ENCODE peak calls at places on chromosomes 4 and X, in four cellular contexts. V is foreskin fibroblast, W is right atrium auricular region, X is prostate gland. D is an unnamed sample.

GRCh38 chrX:86192827-86193226 is 44.6 kb downstream of the DACH2 start:
- DNase-seq in V (no peak), W (no peak), X (no peak), D (no peak)

GRCh38 chrX:16113978-16114554 is 9.3 kb upstream of the GRPR start:
- DNase-seq in V (no peak), W (no peak), X (no peak), D (no peak)

GRCh38 chrX:123976671-123977316 is 15.3 kb downstream of the STAG2 start:
- DNase-seq in V (no peak), W (no peak), X (no peak), D (no peak)

GRCh38 chr4:157048248-157048647 is 27.7 kb upstream of the GLRB start:
- DNase-seq in V (peak), W (peak), X (no peak), D (no peak)

GRCh38 chr4:185110375-185110823 is 32.7 kb upstream of the SLC25A4 start:
- DNase-seq in V (no peak), W (no peak), X (peak), D (no peak)

GRCh38 chr4:90476586-90476985 is 349.4 kb downstream of the CCSER1 start:
- DNase-seq in V (no peak), W (no peak), X (no peak), D (no peak)

GRCh38 chr4:165972747-165973146 is 99.7 kb downstream of the TLL1 start:
- DNase-seq in V (no peak), W (no peak), X (no peak), D (no peak)

GRCh38 chr4:167021545-167022155 is 212.6 kb downstream of the SPOCK3 start:
- DNase-seq in V (peak), W (peak), X (peak), D (peak)

GRCh38 chr4:15893967-15894366 is 44.6 kb downstream of the FGFBP1 start:
- DNase-seq in V (peak), W (no peak), X (no peak), D (no peak)

GRCh38 chr4:109701566-109702399 is 1.5 kb downstream of the CASP6 start:
- DNase-seq in V (no peak), W (no peak), X (no peak), D (peak)

GRCh38 chr4:174657472-174657871 is 135.2 kb upstream of the HPGD start:
- DNase-seq in V (no peak), W (no peak), X (no peak), D (no peak)

GRCh38 chrX:153649178-153649914 is 2.3 kb downstream of the DUSP9 start:
- DNase-seq in V (no peak), W (no peak), X (no peak), D (no peak)

GRCh38 chr4:2337896-2338295 is 76.0 kb upstream of the MXD4 start:
- DNase-seq in V (no peak), W (peak), X (no peak), D (peak)

GRCh38 chr4:184955116-184955515 is 63.2 kb upstream of the HELT start:
- DNase-seq in V (no peak), W (no peak), X (no peak), D (no peak)

GRCh38 chr4:108743021-108743420 is 19.8 kb downstream of the ETNPPL start:
- DNase-seq in V (no peak), W (no peak), X (no peak), D (no peak)

GRCh38 chr4:86357608-86358007 is 2.2 kb downstream of the MAPK10 start:
- DNase-seq in V (no peak), W (no peak), X (no peak), D (no peak)

GRCh38 chrX:12971282-12972003 is 3.5 kb upstream of the TMSB4X start:
- DNase-seq in V (no peak), W (peak), X (no peak), D (no peak)

GRCh38 chr4:63869370-63869769 is 539.9 kb downstream of the TECRL start:
- DNase-seq in V (no peak), W (no peak), X (no peak), D (no peak)

GRCh38 chr4:186074189-186074588 is 5.2 kb downstream of the TLR3 start:
- DNase-seq in V (no peak), W (no peak), X (no peak), D (no peak)

GRCh38 chr4:140754918-140755810 is 1.0 kb downstream of the TBC1D9 start:
- DNase-seq in V (no peak), W (no peak), X (no peak), D (no peak)

GRCh38 chr4:165612936-165613335 is 234.1 kb downstream of the CPE start:
- DNase-seq in V (no peak), W (no peak), X (no peak), D (no peak)

GRCh38 chr4:15656038-15656470 is 897 bp upstream of the FBXL5 start:
- DNase-seq in V (peak), W (no peak), X (no peak), D (no peak)

GRCh38 chr4:83490876-83491450 is 6.1 kb upstream of the ABRAXAS1 start:
- DNase-seq in V (no peak), W (no peak), X (no peak), D (no peak)

GRCh38 chr4:7323872-7324650 is 110.7 kb downstream of the PSAPL1 start:
- DNase-seq in V (no peak), W (no peak), X (no peak), D (no peak)

GRCh38 chrX:109751698-109752097 is 18.6 kb upstream of the ACSL4 start:
- DNase-seq in V (no peak), W (no peak), X (no peak), D (no peak)

GRCh38 chrX:109475174-109475891 is 6.6 kb downstream of the GUCY2F start:
- DNase-seq in V (peak), W (peak), X (peak), D (peak)

GRCh38 chrX:141903400-141904155 is at the start of gene MAGEC1:
- DNase-seq in V (no peak), W (no peak), X (no peak), D (no peak)

GRCh38 chr4:101211146-101211553 is 136.2 kb downstream of the PPP3CA start:
- DNase-seq in V (no peak), W (no peak), X (no peak), D (no peak)

GRCh38 chr4:137861682-137862081 is 329.4 kb upstream of the PCDH18 start:
- DNase-seq in V (peak), W (no peak), X (no peak), D (no peak)

GRCh38 chr4:84878090-84878489 is 88.4 kb downstream of the WDFY3 start:
- DNase-seq in V (peak), W (no peak), X (no peak), D (no peak)

GRCh38 chr4:158065603-158066002 is 107.2 kb downstream of the GASK1B start:
- DNase-seq in V (no peak), W (no peak), X (no peak), D (no peak)

GRCh38 chrX:1537031-1537715 is at the start of gene P2RY8:
- DNase-seq in V (peak), W (peak), X (no peak), D (no peak)
- TF ChIP-seq CTCF in V (no peak), W (no peak), X (no peak), D (no peak)

DNA sequence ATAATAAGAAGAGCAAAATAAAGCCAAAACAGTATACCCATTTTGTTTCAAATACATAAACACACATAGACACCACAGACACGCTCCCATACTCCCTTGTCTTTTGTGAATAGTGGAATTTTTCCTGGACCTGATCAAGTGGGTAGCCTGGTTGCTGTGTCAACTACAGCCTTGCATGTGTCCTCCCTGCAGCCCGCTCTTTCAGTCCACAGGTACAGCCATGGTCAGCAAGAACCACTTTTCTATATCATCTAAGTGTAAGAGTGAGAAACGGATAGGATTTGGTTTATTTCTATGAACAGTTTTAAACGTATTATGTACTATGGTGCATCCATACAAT is 9.8 kb downstream of the PWWP3B start:
- DNase-seq in V (no peak), W (no peak), X (no peak), D (no peak)
- TF ChIP-seq CTCF in V (no peak), W (no peak), X (no peak), D (no peak)

GRCh38 chr4:92163348-92163747 is 140.4 kb upstream of the GRID2 start:
- DNase-seq in V (no peak), W (no peak), X (no peak), D (no peak)
- TF ChIP-seq CTCF in V (no peak), W (no peak), X (no peak), D (no peak)

DNA sequence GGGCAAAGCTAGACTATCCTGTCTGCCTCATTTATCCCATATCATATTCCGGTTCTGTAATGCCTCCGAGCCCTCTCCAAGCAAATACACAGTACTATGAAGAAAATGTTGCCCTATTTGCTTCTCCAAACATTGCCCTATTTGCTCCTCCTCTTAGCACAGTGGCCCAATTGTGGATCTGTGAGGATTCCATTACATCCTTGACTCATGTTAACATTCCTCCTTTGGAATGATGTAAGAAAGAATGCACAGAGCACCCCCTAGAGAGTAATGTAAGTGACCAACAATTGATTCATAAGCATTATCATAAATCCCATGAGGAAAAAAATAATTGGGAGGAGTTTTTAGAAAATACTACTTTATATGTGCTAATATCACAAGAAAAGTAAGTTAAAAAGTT is 11.3 kb upstream of the BTC start:
- DNase-seq in V (peak), W (no peak), X (no peak), D (no peak)
- TF ChIP-seq CTCF in V (no peak), W (no peak), X (no peak), D (no peak)

DNA sequence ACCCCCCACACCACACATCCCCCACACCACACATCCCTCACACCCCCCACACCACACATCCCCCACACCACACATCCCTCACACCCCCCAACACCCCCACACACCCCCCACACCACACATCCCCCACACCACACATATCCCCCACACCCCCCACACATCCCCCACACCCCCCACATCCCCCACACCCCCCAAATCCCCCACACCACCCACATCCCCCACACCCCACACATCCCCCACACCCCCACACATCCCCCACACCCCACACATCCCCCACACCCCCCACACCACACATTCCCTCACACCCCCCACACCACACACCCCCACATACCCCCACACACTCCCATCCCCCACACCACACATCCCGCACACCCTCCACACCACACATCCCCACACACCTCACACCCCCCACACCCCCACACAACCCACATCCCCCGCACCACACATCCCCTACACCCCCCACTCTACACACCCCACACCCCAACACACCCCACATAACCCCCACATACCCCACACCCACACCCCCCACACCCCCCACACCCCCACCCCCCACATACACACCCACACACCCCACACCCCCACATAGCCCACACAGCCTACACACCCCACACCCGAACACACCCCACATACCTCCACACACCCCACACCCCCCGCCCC is 172.9 kb downstream of the DCLK2 start:
- DNase-seq in V (no peak), W (no peak), X (no peak), D (no peak)
- TF ChIP-seq CTCF in V (no peak), W (no peak), X (no peak), D (no peak)

DNA sequence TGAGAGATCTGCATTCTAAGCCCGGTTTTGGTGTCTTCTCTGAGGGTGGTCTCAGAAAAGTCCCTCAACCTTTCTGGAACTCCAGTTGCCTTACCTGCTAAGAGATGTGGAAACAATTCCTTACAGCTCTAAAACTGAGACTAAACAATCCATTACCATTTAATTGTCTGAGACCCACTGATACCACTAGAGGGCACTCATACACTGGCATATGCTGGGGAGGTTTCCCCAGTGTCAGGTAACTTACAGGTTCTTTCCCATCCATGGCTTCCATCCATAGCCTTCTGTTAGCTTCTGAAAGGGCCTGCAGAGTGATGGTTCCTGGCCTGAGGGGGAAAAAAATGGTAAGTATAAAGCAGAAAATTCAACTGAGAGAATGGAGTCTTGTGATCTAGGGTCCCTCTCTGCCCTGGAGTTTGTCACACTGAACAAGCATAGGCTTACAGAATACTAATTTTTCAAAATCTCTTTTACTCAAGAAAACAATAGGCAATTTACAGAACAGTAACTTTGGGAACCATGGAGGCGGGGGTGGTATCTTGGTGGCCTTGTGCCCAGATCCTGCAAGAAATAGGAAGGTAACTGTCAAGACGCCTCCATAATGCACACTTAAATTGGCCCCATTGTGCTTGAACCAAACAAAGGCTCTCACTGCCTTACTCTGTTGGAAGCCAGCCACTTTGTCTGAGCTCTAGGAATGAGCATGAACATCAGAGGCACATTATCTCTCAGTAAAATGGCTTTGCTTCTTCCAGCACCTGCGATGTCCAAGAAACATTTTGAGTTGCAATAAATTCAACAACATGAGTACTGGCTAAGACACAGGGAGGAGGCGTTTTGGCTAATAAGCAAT is 236.1 kb downstream of the OPHN1 start:
- DNase-seq in V (no peak), W (no peak), X (peak), D (peak)
- TF ChIP-seq CTCF in V (peak), W (peak), X (peak), D (peak)

DNA sequence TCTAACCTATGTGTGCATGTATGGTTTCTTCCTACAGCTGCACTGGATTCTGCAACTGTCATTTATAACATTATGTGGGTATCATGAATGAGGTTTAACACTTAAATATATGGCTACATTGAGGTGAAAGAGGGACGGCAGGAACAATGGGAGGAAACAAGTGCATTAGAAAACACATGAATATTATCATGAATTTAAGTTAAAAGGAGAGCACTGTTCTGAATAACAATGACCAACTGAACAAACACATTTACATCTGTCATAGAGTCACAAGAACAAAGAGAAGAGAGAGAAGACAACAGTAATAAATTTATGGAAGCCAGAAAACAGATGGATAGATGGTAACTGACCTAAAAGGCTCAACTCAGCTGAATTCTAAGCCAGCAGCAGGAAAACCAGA is 527.1 kb upstream of the DIPK2B start:
- DNase-seq in V (no peak), W (no peak), X (no peak), D (no peak)
- TF ChIP-seq CTCF in V (no peak), W (no peak), X (no peak), D (no peak)

DNA sequence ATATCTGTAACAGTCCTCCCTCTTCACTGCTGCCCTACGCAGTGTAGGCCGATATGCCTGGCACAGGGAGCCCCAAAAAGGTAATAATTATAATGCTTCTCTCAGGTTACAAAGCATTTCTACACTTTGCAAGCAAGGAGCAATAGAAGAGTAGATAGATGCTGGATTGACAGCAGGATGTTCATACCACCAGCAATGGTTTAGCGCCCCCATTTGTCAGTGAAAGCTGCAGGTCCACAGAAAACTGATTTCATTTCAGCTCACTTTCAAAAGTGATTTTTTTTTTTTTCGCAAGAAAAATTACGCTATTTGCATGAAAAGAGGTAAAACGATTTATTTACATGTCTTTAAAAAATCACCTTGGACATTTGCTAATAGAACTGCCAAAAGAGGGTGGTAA is 34.5 kb downstream of the HPF1 start:
- DNase-seq in V (no peak), W (no peak), X (no peak), D (no peak)
- TF ChIP-seq CTCF in V (peak), W (no peak), X (no peak), D (no peak)

GRCh38 chrX:95509474-95509873 is 1175.2 kb upstream of the DIAPH2 start:
- DNase-seq in V (no peak), W (no peak), X (no peak), D (no peak)

DNA sequence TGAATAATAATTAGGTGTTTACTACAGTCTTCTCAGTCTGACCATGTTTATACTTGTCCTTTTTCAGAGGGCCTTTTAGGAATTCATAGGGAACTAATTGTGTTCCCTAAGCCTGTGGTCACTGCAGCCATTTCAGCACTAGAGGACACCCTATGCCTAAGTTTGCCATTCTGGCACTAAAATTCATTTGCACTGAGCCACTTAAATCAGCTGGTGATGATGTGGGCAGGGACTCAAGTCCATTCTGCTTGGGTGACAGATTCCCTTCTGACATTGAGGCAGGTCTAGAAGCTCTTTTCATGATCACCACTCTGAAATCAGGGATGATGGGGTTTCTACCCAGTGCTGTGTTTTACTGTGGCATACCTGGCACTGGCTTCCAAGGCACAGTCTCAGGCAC is 1178.9 kb upstream of the DIAPH2 start:
- DNase-seq in V (no peak), W (no peak), X (no peak), D (no peak)
- TF ChIP-seq CTCF in V (no peak), W (no peak), X (no peak), D (peak)